ENCODE peak calls at places on chromosomes 6 and 20, in seven cellular contexts. Z, Q, I, Y, V, J and X are unnamed samples.

GRCh38 chr6:45838486-45838885 is 177.2 kb downstream of the CLIC5 start:
- DNase-seq in I (no peak), Z (no peak), Y (no peak), Q (no peak), J (no peak), V (no peak), X (no peak)

GRCh38 chr20:1382670-1383069 is 10.2 kb downstream of the FKBP1A start:
- DNase-seq in Y (no peak), I (no peak), J (no peak), Q (peak; percentile 57), Z (peak; percentile 87), V (no peak), X (no peak)

GRCh38 chr6:127205031-127205430 is 61.6 kb upstream of the RNF146 start:
- DNase-seq in J (no peak), Y (no peak), V (no peak), I (no peak), Z (no peak), Q (no peak), X (no peak)

GRCh38 chr6:112030206-112030932 is 23.5 kb upstream of the CCN6 start:
- DNase-seq in Y (no peak), I (no peak), Z (no peak), Q (no peak), J (no peak), V (no peak), X (no peak)

GRCh38 chr6:99993533-99994251 is at the start of gene MCHR2:
- DNase-seq in V (no peak), Z (no peak), I (no peak), J (no peak), Q (no peak), Y (no peak), X (no peak)

GRCh38 chr20:32539063-32539816 is 45.9 kb downstream of the NOL4L start:
- DNase-seq in I (no peak), Y (no peak), V (no peak), J (no peak), Z (no peak), Q (no peak), X (no peak)

GRCh38 chr20:34954905-34955231 is 738 bp downstream of the GSS start:
- DNase-seq in I (no peak), Q (no peak), Y (no peak), Z (peak; percentile 61), V (no peak), J (no peak), X (no peak)

GRCh38 chr6:133208183-133208755 is 32.9 kb upstream of the EYA4 start:
- DNase-seq in V (peak; percentile 26), I (no peak), J (no peak), Y (no peak), Q (no peak), Z (no peak), X (no peak)

GRCh38 chr6:32973144-32973854 is 4.9 kb downstream of the BRD2 start:
- DNase-seq in Q (peak; percentile 60), J (peak; percentile 18), Y (no peak), Z (no peak), I (no peak), V (no peak), X (no peak)

GRCh38 chr6:115765966-115766365 is 294.7 kb downstream of the FRK start:
- DNase-seq in Q (no peak), Z (no peak), Y (no peak), I (no peak), V (no peak), J (no peak), X (no peak)

DNA sequence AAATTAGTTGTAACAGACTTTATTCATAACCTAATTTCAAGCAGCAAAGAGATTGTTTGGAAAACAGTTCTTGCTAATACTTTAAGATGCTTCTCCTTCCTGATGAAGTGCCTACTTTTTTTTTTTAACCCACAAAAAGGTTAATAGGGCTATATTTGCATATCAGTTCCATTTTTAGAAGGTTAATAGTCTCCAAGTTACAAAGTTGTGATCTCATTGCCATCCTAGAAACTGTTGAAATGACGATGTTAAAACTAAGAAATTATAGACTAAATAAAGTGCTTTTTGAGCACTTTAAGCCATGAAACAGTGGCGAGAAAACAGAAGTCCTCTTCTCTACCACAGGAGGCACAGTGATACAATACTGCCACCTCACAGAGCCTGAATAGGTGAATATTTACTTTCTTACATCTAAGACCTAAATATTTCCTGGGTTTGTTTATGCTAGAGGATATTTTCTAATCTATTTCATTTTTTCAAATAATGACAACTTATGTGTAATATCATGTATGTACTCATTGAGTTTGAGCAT is 5.3 kb downstream of the RNF144B start:
- DNase-seq in I (no peak), Y (no peak), Z (no peak), J (no peak), Q (no peak), V (no peak), X (no peak)
- TF ChIP-seq CTCF in I (no peak), Y (no peak), Z (no peak), J (no peak), Q (no peak), V (no peak), X (no peak)

DNA sequence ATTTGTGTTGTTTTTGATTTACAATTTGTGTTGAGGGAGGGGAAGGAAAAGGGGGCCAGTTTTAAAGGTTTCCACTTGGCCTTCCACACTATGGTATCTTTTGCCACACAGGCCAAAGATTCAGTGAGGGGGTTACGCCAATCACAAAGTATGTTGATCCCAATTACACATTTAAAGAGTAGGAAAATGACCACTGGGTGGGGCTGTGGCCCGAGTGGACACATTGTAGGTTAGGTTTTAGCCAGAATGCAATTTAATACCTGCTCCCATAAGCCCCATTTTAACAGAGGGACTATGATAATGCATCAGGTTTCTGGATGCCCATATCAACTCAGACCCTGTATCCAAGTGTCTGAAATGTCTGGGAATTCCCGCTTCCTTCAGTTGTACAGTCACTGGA is 15.6 kb downstream of the VGLL2 start:
- DNase-seq in Q (no peak), V (no peak), I (no peak), Z (peak; percentile 17), Y (no peak), J (no peak), X (no peak)
- TF ChIP-seq CTCF in Q (no peak), V (peak; percentile 23), I (peak; percentile 29), Z (peak; percentile 42), Y (no peak), J (no peak), X (peak; percentile 42)

DNA sequence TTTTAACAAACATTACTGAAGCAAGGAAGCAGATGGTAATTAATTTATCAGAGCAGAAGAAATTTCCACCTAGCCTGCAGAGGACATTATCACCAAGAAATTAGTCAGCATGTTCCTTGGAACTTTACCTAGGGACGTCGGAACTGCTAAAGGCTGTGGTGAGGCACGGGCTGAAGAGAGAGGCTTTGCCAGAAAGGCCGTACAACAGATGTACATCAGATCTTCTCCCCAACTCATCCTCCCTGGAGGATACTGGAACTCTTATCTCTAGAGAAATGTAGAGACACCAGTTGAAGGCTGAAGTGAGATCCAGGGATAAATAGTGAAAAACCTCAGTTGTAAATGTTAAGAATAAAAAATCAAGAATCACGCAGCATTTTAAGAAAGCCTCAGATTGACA is 257.1 kb downstream of the SAMD5 start:
- DNase-seq in Y (no peak), Z (no peak), I (no peak), Q (no peak), V (no peak), J (no peak), X (no peak)
- TF ChIP-seq CTCF in Y (no peak), Z (no peak), I (no peak), Q (no peak), V (no peak), J (no peak), X (no peak)

GRCh38 chr6:141988954-141989705 is 143.6 kb upstream of the GJE1 start:
- DNase-seq in Y (peak; percentile 23), I (no peak), Z (peak; percentile 86), J (no peak), V (peak; percentile 57), Q (no peak), X (no peak)
- TF ChIP-seq CTCF in Y (peak; percentile 46), I (peak; percentile 58), Z (peak; percentile 97), J (peak; percentile 43), V (peak; percentile 88), Q (no peak), X (peak; percentile 74)

GRCh38 chr20:11277170-11277569 is 603.4 kb upstream of the JAG1 start:
- DNase-seq in V (no peak), Q (no peak), J (no peak), I (no peak), Z (no peak), Y (no peak), X (no peak)

GRCh38 chr20:11271920-11272594 is 598.3 kb upstream of the JAG1 start:
- DNase-seq in I (no peak), V (no peak), Z (no peak), Y (no peak), Q (no peak), J (no peak), X (no peak)

GRCh38 chr20:11275740-11276139 is 601.9 kb upstream of the JAG1 start:
- DNase-seq in Y (no peak), J (no peak), I (no peak), V (no peak), Q (no peak), Z (no peak), X (no peak)

GRCh38 chr20:11271319-11271718 is 597.5 kb upstream of the JAG1 start:
- DNase-seq in J (no peak), V (no peak), Q (no peak), Z (no peak), I (no peak), Y (no peak), X (no peak)

DNA sequence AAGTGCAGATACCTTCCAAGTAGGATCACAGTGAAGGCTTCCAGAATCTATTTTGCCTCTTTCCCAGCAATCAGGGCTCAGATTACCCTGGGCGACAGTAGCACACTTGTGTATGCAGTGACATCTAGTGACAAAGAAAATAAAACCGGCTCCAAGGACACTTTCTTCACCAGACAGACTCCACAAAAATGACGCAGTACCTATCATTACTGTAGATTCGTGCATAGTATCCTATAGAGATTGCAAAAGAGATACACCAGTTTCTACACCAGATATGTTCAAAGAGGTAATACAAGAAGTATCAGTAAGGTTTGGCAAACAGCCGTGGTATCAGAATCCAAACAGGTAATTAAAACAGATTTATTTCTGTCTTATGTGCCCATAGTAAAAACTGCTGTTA is 600.3 kb upstream of the JAG1 start:
- DNase-seq in I (no peak), Z (peak; percentile 66), Y (peak; percentile 50), V (peak; percentile 45), Q (peak; percentile 32), J (no peak), X (no peak)
- TF ChIP-seq CTCF in I (peak; percentile 83), Z (peak; percentile 45), Y (peak; percentile 58), V (peak; percentile 45), Q (peak; percentile 37), J (no peak), X (peak; percentile 68)

DNA sequence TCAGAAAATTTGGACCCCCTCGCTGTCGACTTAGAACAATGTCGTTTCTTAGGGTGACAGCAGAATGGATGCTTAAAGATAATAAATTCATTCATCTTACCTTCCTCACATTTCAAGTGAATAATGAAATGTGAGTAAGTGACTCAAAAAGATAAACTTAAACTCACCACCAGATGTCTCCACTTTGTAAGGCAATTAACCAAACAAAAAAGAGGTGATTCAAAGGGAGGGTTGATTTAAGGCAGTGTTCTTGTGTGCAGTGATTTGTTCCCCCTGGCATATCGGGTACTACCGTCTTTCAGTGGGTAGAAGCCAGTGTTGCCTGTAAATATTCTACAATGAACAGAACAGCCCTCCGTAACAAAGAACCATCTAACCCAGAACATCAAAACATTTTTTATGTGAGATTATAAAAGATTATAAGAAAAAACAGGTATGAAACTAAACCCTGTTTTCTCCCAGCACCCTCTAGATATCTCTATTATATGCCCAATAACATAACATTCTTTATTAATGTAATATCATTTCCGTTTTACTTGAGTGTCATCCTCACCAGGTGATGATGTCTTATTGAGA is 589.7 kb downstream of the CBLN4 start:
- DNase-seq in Y (no peak), V (no peak), Z (peak; percentile 12), J (no peak), Q (no peak), I (no peak), X (no peak)
- TF ChIP-seq CTCF in Y (peak; percentile 10), V (no peak), Z (peak; percentile 34), J (no peak), Q (peak; percentile 38), I (peak; percentile 44), X (peak; percentile 52)